ENCODE peak calls at places on chromosomes 5 and 9, in four cellular contexts. H, S, Z and B are unnamed samples.

GRCh38 chr5:41196197-41196596 is 17.1 kb downstream of the C6 start:
- DNase-seq in H (no peak), S (no peak), Z (no peak), B (no peak)

GRCh38 chr9:126248680-126249079 is 77.9 kb upstream of the MVB12B start:
- DNase-seq in H (peak), S (no peak), Z (no peak), B (no peak)

GRCh38 chr5:147554285-147554817 is 44.5 kb upstream of the DPYSL3 start:
- DNase-seq in H (peak), S (no peak), Z (no peak), B (no peak)

GRCh38 chr9:4666042-4666699 is at the start of gene SPATA6L:
- DNase-seq in H (peak), S (peak), Z (peak), B (peak)

GRCh38 chr9:129225815-129226214 is 47.8 kb upstream of the IER5L start:
- DNase-seq in H (peak), S (no peak), Z (peak), B (no peak)

GRCh38 chr5:135179308-135179980 is 145.4 kb upstream of the PITX1 start:
- DNase-seq in H (no peak), S (no peak), Z (no peak), B (no peak)

GRCh38 chr5:1883925-1884637 is 1.4 kb upstream of the IRX4 start:
- DNase-seq in H (no peak), S (no peak), Z (no peak), B (no peak)

GRCh38 chr9:108547736-108548135 is 308.1 kb downstream of the ACTL7B start:
- DNase-seq in H (no peak), S (no peak), Z (no peak), B (no peak)

GRCh38 chr5:149747141-149747832 is 17.2 kb downstream of the PPARGC1B start:
- DNase-seq in H (no peak), S (no peak), Z (no peak), B (no peak)

GRCh38 chr5:159510282-159510681 is 180.0 kb upstream of the IL12B start:
- DNase-seq in H (peak), S (no peak), Z (no peak), B (no peak)

GRCh38 chr5:173969167-173970049 is 19.6 kb upstream of the C5orf47 start:
- DNase-seq in H (peak), S (no peak), Z (no peak), B (no peak)

GRCh38 chr9:134491436-134491835 is 150.2 kb upstream of the COL5A1 start:
- DNase-seq in H (no peak), S (no peak), Z (no peak), B (no peak)

GRCh38 chr5:179260324-179261070 is 84.8 kb downstream of the ADAMTS2 start:
- DNase-seq in H (no peak), S (no peak), Z (no peak), B (no peak)

GRCh38 chr5:74212336-74212735 is 428.2 kb downstream of the ENC1 start:
- DNase-seq in H (peak), S (no peak), Z (no peak), B (no peak)

GRCh38 chr9:112377087-112377486 is 2.8 kb upstream of the HSDL2 start:
- DNase-seq in H (no peak), S (no peak), Z (no peak), B (no peak)

GRCh38 chr5:79990205-79990597 is 861 bp downstream of the MTX3 start:
- DNase-seq in H (no peak), S (no peak), Z (no peak), B (no peak)